ENCODE peak calls at places on chromosomes 11 and 22, in ten cellular contexts. One of them, this sample, is unnamed.

GRCh38 chr11:130129922-130130321 is 29.7 kb upstream of the ST14 start:
- DNase-seq in adrenal gland: no peak
- DNase-seq in A549: no peak
- DNase-seq in HCT116: no peak
- DNase-seq in chondrocyte: no peak
- DNase-seq in CD8-positive, alpha-beta T cell: no peak
- DNase-seq in upper lobe of right lung: no peak
- DNase-seq in prostate gland: no peak
- DNase-seq in endothelial cell: no peak
- DNase-seq in uterus: no peak
- DNase-seq in this sample: no peak

GRCh38 chr11:72316984-72317383 is 73.0 kb upstream of the PHOX2A start:
- DNase-seq in adrenal gland: no peak
- DNase-seq in A549: no peak
- DNase-seq in HCT116: no peak
- DNase-seq in chondrocyte: no peak
- DNase-seq in CD8-positive, alpha-beta T cell: no peak
- DNase-seq in upper lobe of right lung: no peak
- DNase-seq in prostate gland: no peak
- DNase-seq in endothelial cell: no peak
- DNase-seq in uterus: no peak
- DNase-seq in this sample: no peak

GRCh38 chr22:50578776-50579310 is 616 bp upstream of the CPT1B start:
- DNase-seq in adrenal gland: no peak
- DNase-seq in A549: no peak
- DNase-seq in HCT116: no peak
- DNase-seq in chondrocyte: no peak
- DNase-seq in CD8-positive, alpha-beta T cell: no peak
- DNase-seq in upper lobe of right lung: no peak
- DNase-seq in prostate gland: no peak
- DNase-seq in endothelial cell: no peak
- DNase-seq in uterus: no peak
- DNase-seq in this sample: no peak

GRCh38 chr11:120835601-120836228 is 188.2 kb upstream of the TBCEL start:
- DNase-seq in adrenal gland: no peak
- DNase-seq in A549: no peak
- DNase-seq in HCT116: no peak
- DNase-seq in chondrocyte: no peak
- DNase-seq in CD8-positive, alpha-beta T cell: no peak
- DNase-seq in upper lobe of right lung: no peak
- DNase-seq in prostate gland: no peak
- DNase-seq in endothelial cell: no peak
- DNase-seq in uterus: no peak
- DNase-seq in this sample: no peak

GRCh38 chr11:59144096-59144495 is 1.4 kb downstream of the FAM111A start:
- DNase-seq in adrenal gland: no peak
- DNase-seq in A549: no peak
- DNase-seq in HCT116: no peak
- DNase-seq in chondrocyte: no peak
- DNase-seq in CD8-positive, alpha-beta T cell: no peak
- DNase-seq in upper lobe of right lung: no peak
- DNase-seq in prostate gland: no peak
- DNase-seq in endothelial cell: no peak
- DNase-seq in uterus: no peak
- DNase-seq in this sample: no peak

GRCh38 chr11:130599073-130599654 is 150.7 kb downstream of the ADAMTS15 start:
- DNase-seq in adrenal gland: peak
- DNase-seq in A549: no peak
- DNase-seq in HCT116: no peak
- DNase-seq in chondrocyte: no peak
- DNase-seq in CD8-positive, alpha-beta T cell: no peak
- DNase-seq in upper lobe of right lung: peak
- DNase-seq in prostate gland: no peak
- DNase-seq in endothelial cell: no peak
- DNase-seq in uterus: peak
- DNase-seq in this sample: no peak

GRCh38 chr11:65562788-65563187 is 4.6 kb upstream of the LTBP3 start:
- DNase-seq in adrenal gland: no peak
- DNase-seq in A549: no peak
- DNase-seq in HCT116: no peak
- DNase-seq in chondrocyte: no peak
- DNase-seq in CD8-positive, alpha-beta T cell: no peak
- DNase-seq in upper lobe of right lung: no peak
- DNase-seq in prostate gland: no peak
- DNase-seq in endothelial cell: no peak
- DNase-seq in uterus: no peak
- DNase-seq in this sample: no peak

GRCh38 chr22:50293441-50294318 is 13.8 kb downstream of the PLXNB2 start:
- DNase-seq in adrenal gland: peak
- DNase-seq in A549: peak
- DNase-seq in HCT116: no peak
- DNase-seq in chondrocyte: no peak
- DNase-seq in CD8-positive, alpha-beta T cell: no peak
- DNase-seq in upper lobe of right lung: peak
- DNase-seq in prostate gland: peak
- DNase-seq in endothelial cell: peak
- DNase-seq in uterus: peak
- DNase-seq in this sample: no peak

GRCh38 chr11:118109231-118109630 is 22.5 kb upstream of the SMIM35 start:
- DNase-seq in adrenal gland: no peak
- DNase-seq in A549: no peak
- DNase-seq in HCT116: no peak
- DNase-seq in chondrocyte: peak
- DNase-seq in CD8-positive, alpha-beta T cell: no peak
- DNase-seq in upper lobe of right lung: peak
- DNase-seq in prostate gland: no peak
- DNase-seq in endothelial cell: no peak
- DNase-seq in uterus: no peak
- DNase-seq in this sample: no peak

DNA sequence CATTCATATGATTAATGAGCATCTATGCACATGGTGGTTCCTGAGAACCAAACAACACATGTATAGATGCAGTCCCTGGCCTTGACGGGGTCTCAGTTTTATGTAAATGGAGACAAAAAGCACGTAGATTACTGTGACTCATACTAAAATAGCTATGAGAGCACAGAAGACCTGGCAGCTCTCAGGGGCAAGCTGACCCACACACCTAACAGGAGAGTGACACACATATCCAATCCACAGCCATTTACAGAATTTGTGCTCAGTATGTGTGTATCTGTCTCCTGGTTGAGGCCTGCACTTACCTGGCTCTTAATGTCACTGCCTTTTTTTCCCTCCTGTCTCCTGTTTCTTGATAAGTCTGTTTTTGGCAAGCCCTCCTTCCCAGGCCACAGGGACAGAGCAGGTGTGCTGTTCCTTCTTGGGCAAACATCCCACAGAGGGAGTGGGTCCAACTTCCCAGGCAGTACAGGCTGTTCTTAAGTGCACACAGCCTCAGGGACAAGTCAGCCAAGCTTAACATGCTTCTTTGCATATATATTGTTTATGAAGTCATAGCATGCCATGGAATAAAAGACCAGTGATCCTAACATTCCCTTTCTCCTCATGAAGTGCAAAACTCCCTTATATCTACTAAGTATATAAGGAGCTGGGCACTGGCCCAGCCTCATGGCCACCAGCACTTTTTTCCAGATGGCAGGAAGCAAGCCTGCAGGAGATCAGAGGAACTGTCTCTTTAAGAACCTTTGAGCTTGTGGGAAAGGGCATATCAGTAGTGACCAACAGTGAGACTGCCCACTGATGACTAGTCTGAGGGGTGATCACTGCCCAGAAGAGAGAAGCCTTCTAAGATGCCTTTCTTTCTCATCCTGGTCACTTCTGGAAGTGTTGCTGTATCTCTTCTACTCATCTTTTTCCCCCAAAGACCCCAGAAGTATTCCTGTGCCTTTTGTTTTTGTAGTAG is 124.7 kb upstream of the CCDC90B start:
- DNase-seq in adrenal gland: no peak
- DNase-seq in A549: no peak
- DNase-seq in HCT116: no peak
- DNase-seq in chondrocyte: no peak
- DNase-seq in CD8-positive, alpha-beta T cell: no peak
- DNase-seq in upper lobe of right lung: no peak
- DNase-seq in prostate gland: peak
- DNase-seq in endothelial cell: no peak
- DNase-seq in uterus: no peak
- DNase-seq in this sample: no peak
- TF ChIP-seq CTCF in adrenal gland: no peak
- TF ChIP-seq CTCF in A549: no peak
- TF ChIP-seq CTCF in HCT116: no peak
- TF ChIP-seq CTCF in chondrocyte: no peak
- TF ChIP-seq CTCF in CD8-positive, alpha-beta T cell: no peak
- TF ChIP-seq CTCF in upper lobe of right lung: no peak
- TF ChIP-seq CTCF in prostate gland: no peak
- TF ChIP-seq CTCF in endothelial cell: no peak
- TF ChIP-seq CTCF in uterus: no peak
- TF ChIP-seq CTCF in this sample: no peak

DNA sequence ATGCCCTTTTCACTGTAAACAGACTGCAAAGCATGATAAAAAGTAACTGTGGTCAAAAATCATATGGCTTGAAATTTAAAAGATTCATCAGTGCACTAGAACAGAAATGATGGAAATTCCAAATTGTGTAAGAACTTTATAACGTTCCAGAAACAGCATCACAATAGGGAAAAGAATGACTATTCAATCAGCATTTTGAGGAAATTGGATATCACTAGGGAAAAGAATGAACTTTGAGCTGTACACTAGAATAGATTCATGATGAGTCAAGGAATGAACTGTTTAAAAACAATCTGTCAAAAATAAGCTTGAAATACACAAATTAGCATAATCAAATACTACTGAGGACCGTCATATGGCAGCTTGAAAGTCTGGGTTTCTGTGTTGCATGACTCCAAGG is 20.5 kb upstream of the HEPHL1 start:
- DNase-seq in adrenal gland: no peak
- DNase-seq in A549: no peak
- DNase-seq in HCT116: no peak
- DNase-seq in chondrocyte: no peak
- DNase-seq in CD8-positive, alpha-beta T cell: no peak
- DNase-seq in upper lobe of right lung: no peak
- DNase-seq in prostate gland: no peak
- DNase-seq in endothelial cell: no peak
- DNase-seq in uterus: no peak
- DNase-seq in this sample: no peak
- TF ChIP-seq CTCF in adrenal gland: no peak
- TF ChIP-seq CTCF in A549: no peak
- TF ChIP-seq CTCF in HCT116: no peak
- TF ChIP-seq CTCF in chondrocyte: no peak
- TF ChIP-seq CTCF in CD8-positive, alpha-beta T cell: no peak
- TF ChIP-seq CTCF in upper lobe of right lung: no peak
- TF ChIP-seq CTCF in prostate gland: no peak
- TF ChIP-seq CTCF in endothelial cell: no peak
- TF ChIP-seq CTCF in uterus: no peak
- TF ChIP-seq CTCF in this sample: no peak

DNA sequence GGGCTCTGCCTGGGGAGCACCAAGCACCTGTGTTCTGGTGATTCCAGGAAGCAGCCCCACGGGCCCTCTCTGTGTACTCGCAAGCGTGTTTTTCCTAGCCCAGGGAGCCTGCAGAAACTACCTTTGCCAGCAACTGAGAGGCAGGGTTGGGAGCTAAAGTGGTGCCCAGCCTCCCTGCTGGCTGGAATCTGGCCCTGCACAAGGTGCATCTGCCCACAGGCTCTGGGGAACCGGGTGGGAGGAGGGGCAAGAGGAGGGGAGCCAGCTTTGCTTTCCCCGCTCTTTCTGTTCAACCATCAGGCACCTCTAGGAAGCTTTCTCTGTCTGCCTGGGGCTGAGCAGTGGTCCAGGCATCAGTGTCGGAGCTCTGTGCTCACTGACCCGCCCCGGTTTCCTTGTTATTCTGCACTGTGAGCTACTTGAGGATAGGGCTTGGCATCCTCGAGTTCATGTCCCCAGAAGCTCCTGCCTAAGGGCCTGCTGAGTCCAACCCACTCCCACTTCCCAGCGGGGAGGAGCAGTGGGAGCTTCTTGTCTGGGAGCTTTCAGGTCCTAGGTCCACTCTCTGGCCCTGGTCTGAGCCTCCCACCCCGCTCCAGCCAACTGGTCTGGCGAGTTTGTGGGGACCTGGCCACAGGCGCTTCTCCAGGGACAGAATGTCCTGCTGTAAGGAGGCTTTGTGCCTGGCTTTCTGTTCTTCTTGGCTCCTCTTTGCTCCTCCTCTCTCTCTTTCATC is 14.9 kb downstream of the DAGLA start:
- DNase-seq in adrenal gland: peak
- DNase-seq in A549: no peak
- DNase-seq in HCT116: no peak
- DNase-seq in chondrocyte: no peak
- DNase-seq in CD8-positive, alpha-beta T cell: no peak
- DNase-seq in upper lobe of right lung: peak
- DNase-seq in prostate gland: peak
- DNase-seq in endothelial cell: no peak
- DNase-seq in uterus: peak
- DNase-seq in this sample: no peak
- TF ChIP-seq CTCF in adrenal gland: no peak
- TF ChIP-seq CTCF in A549: no peak
- TF ChIP-seq CTCF in HCT116: no peak
- TF ChIP-seq CTCF in chondrocyte: peak
- TF ChIP-seq CTCF in CD8-positive, alpha-beta T cell: no peak
- TF ChIP-seq CTCF in upper lobe of right lung: peak
- TF ChIP-seq CTCF in prostate gland: peak
- TF ChIP-seq CTCF in endothelial cell: no peak
- TF ChIP-seq CTCF in uterus: no peak
- TF ChIP-seq CTCF in this sample: peak

GRCh38 chr22:20805972-20806471 is 32.1 kb downstream of the SERPIND1 start:
- DNase-seq in adrenal gland: no peak
- DNase-seq in A549: no peak
- DNase-seq in HCT116: no peak
- DNase-seq in chondrocyte: peak
- DNase-seq in CD8-positive, alpha-beta T cell: no peak
- DNase-seq in upper lobe of right lung: no peak
- DNase-seq in prostate gland: no peak
- DNase-seq in endothelial cell: no peak
- DNase-seq in uterus: no peak
- DNase-seq in this sample: no peak

GRCh38 chr22:20802922-20803553 is 29.1 kb downstream of the SERPIND1 start:
- DNase-seq in adrenal gland: no peak
- DNase-seq in A549: no peak
- DNase-seq in HCT116: no peak
- DNase-seq in chondrocyte: peak
- DNase-seq in CD8-positive, alpha-beta T cell: no peak
- DNase-seq in upper lobe of right lung: no peak
- DNase-seq in prostate gland: no peak
- DNase-seq in endothelial cell: no peak
- DNase-seq in uterus: no peak
- DNase-seq in this sample: no peak

GRCh38 chr22:20802452-20802851 is 28.5 kb downstream of the SERPIND1 start:
- DNase-seq in adrenal gland: no peak
- DNase-seq in A549: no peak
- DNase-seq in HCT116: no peak
- DNase-seq in chondrocyte: peak
- DNase-seq in CD8-positive, alpha-beta T cell: no peak
- DNase-seq in upper lobe of right lung: no peak
- DNase-seq in prostate gland: no peak
- DNase-seq in endothelial cell: no peak
- DNase-seq in uterus: no peak
- DNase-seq in this sample: no peak

GRCh38 chr22:20804650-20805049 is 30.7 kb downstream of the SERPIND1 start:
- DNase-seq in adrenal gland: no peak
- DNase-seq in A549: no peak
- DNase-seq in HCT116: no peak
- DNase-seq in chondrocyte: peak
- DNase-seq in CD8-positive, alpha-beta T cell: no peak
- DNase-seq in upper lobe of right lung: no peak
- DNase-seq in prostate gland: no peak
- DNase-seq in endothelial cell: no peak
- DNase-seq in uterus: no peak
- DNase-seq in this sample: no peak

GRCh38 chr22:20803696-20804324 is 29.9 kb downstream of the SERPIND1 start:
- DNase-seq in adrenal gland: peak
- DNase-seq in A549: peak
- DNase-seq in HCT116: peak
- DNase-seq in chondrocyte: peak
- DNase-seq in CD8-positive, alpha-beta T cell: peak
- DNase-seq in upper lobe of right lung: no peak
- DNase-seq in prostate gland: no peak
- DNase-seq in endothelial cell: peak
- DNase-seq in uterus: peak
- DNase-seq in this sample: peak
- TF ChIP-seq CTCF in adrenal gland: peak
- TF ChIP-seq CTCF in A549: peak
- TF ChIP-seq CTCF in HCT116: peak
- TF ChIP-seq CTCF in chondrocyte: peak
- TF ChIP-seq CTCF in CD8-positive, alpha-beta T cell: no peak
- TF ChIP-seq CTCF in upper lobe of right lung: peak
- TF ChIP-seq CTCF in prostate gland: peak
- TF ChIP-seq CTCF in endothelial cell: peak
- TF ChIP-seq CTCF in uterus: no peak
- TF ChIP-seq CTCF in this sample: peak

This sample was measured in neural crest cell.